ENCODE peak calls at places on chromosomes 3 and 15, in four cellular contexts. A is DMS79 treated with DMSO at 0.1 percent for 48 hours; Y is KG1; J is CD8-positive, alpha-beta T cell. C is an unnamed sample.

GRCh38 chr3:159170436-159171003 is 368.7 kb downstream of the MFSD1 start:
- DNase-seq in A (no peak), Y (no peak), J (no peak), C (no peak)

GRCh38 chr3:171415070-171415469 is 45.1 kb downstream of the TNIK start:
- DNase-seq in A (no peak), Y (no peak), J (no peak), C (no peak)

GRCh38 chr3:198022604-198023003 is 62.6 kb downstream of the LMLN start:
- DNase-seq in A (no peak), Y (no peak), J (no peak), C (no peak)

GRCh38 chr3:43540625-43541024 is 81.2 kb downstream of the ANO10 start:
- DNase-seq in A (no peak), Y (no peak), J (no peak), C (no peak)

GRCh38 chr3:47594792-47595191 is 16.1 kb upstream of the CSPG5 start:
- DNase-seq in A (no peak), Y (no peak), J (no peak), C (no peak)

GRCh38 chr3:184236033-184236410 is 6.6 kb downstream of the VWA5B2 start:
- DNase-seq in A (no peak), Y (no peak), J (no peak), C (no peak)

GRCh38 chr15:86082619-86083377 is 3.1 kb downstream of the AGBL1 start:
- DNase-seq in A (peak; percentile 32), Y (no peak), J (no peak), C (no peak)

GRCh38 chr3:64341355-64341754 is 116.1 kb upstream of the PRICKLE2 start:
- DNase-seq in A (no peak), Y (no peak), J (no peak), C (peak; percentile 27)

GRCh38 chr15:41661529-41662225 is 1.5 kb downstream of the MGA start:
- DNase-seq in A (peak; percentile 49), Y (peak; percentile 28), J (peak; percentile 38), C (peak; percentile 84)

GRCh38 chr3:39414421-39414907 is 7.9 kb downstream of the RPSA start:
- DNase-seq in A (no peak), Y (no peak), J (no peak), C (no peak)

GRCh38 chr3:130480736-130481135 is 36.2 kb upstream of the COL6A6 start:
- DNase-seq in A (no peak), Y (no peak), J (no peak), C (no peak)

GRCh38 chr3:177563381-177563780 is 366.1 kb upstream of the TBL1XR1 start:
- DNase-seq in A (no peak), Y (no peak), J (no peak), C (no peak)

GRCh38 chr3:190972840-190973270 is 110.4 kb upstream of the GMNC start:
- DNase-seq in A (no peak), Y (no peak), J (no peak), C (no peak)

GRCh38 chr3:106711650-106712049 is 665.6 kb upstream of the CCDC54 start:
- DNase-seq in A (no peak), Y (no peak), J (no peak), C (no peak)

GRCh38 chr3:156389151-156389760 is 165.7 kb downstream of the SSR3 start:
- DNase-seq in A (peak; percentile 70), Y (no peak), J (no peak), C (no peak)

GRCh38 chr3:46854543-46854942 is 8.7 kb downstream of the MYL3 start:
- DNase-seq in A (no peak), Y (no peak), J (no peak), C (no peak)

GRCh38 chr15:42547926-42548257 is 701 bp downstream of the LRRC57 start:
- DNase-seq in A (no peak), Y (no peak), J (peak; percentile 1), C (no peak)

GRCh38 chr3:12957334-12957733 is 115.9 kb downstream of the IQSEC1 start:
- DNase-seq in A (no peak), Y (no peak), J (no peak), C (no peak)

GRCh38 chr15:35725353-35725752 is 179.4 kb upstream of the DPH6 start:
- DNase-seq in A (no peak), Y (no peak), J (no peak), C (no peak)

GRCh38 chr15:75149911-75150709 is 51.6 kb upstream of the C15orf39 start:
- DNase-seq in A (no peak), Y (no peak), J (no peak), C (no peak)

GRCh38 chr3:46065294-46065705 is 38.0 kb upstream of the XCR1 start:
- DNase-seq in A (peak; percentile 78), Y (no peak), J (peak; percentile 62), C (no peak)

GRCh38 chr3:127674099-127674792 is 1.5 kb downstream of the ABTB1 start:
- DNase-seq in A (peak; percentile 37), Y (no peak), J (no peak), C (no peak)

GRCh38 chr3:16795601-16796000 is 89.2 kb upstream of the PLCL2 start:
- DNase-seq in A (no peak), Y (no peak), J (no peak), C (no peak)

C was measured in hippocampal formation.